ENCODE peak calls at places on chromosomes 7 and 10, in seven cellular contexts. S is activated CD4-positive, CD25-positive, alpha-beta regulatory T cell treated with anti-CD3 and anti-CD28 coated beads, Interleukin-2, amount 50 U/mL, for 16 hours; E is stimulated activated CD4-positive, alpha-beta T cell treated with anti-CD3 and anti-CD28 coated beads, Interleukin-15, amount 100 ng/mL, for 24 hours; U is fibroblast of the aortic adventitia; F is activated naive CD8-positive, alpha-beta T cell treated with anti-CD3 and anti-CD28 coated beads, Interleukin-2, amount 50 U/mL, for 24 hours; J is amniotic epithelial cell; A is brain pericyte. V is an unnamed sample.

GRCh38 chr7:149790146-149790548 is 16.8 kb upstream of the ZNF467 start:
- DNase-seq in F (peak; percentile 70), S (no peak), E (peak; percentile 63), A (no peak), J (no peak), U (no peak), V (peak; percentile 91)

GRCh38 chr10:8042032-8042863 is 12.2 kb upstream of the GATA3 start:
- DNase-seq in F (peak; percentile 7), A (no peak), S (no peak), E (no peak), U (no peak), J (no peak), V (no peak)

GRCh38 chr10:112421731-112422130 is 25.0 kb downstream of the ZDHHC6 start:
- DNase-seq in E (no peak), J (peak; percentile 61), S (no peak), F (no peak), U (no peak), A (no peak), V (no peak)

GRCh38 chr7:71637578-71637977 is 505.6 kb downstream of the GALNT17 start:
- DNase-seq in S (no peak), F (no peak), U (no peak), E (no peak), J (no peak), A (no peak), V (no peak)

GRCh38 chr10:69576334-69577011 is 3.3 kb upstream of the NEUROG3 start:
- DNase-seq in J (peak; percentile 3), U (no peak), S (no peak), F (no peak), A (no peak), E (no peak), V (no peak)

GRCh38 chr10:21529236-21529910 is 3.9 kb upstream of the SKIDA1 start:
- DNase-seq in E (no peak), S (no peak), A (no peak), U (no peak), F (no peak), J (no peak), V (no peak)

GRCh38 chr10:104259999-104260774 is 5.5 kb downstream of the GSTO1 start:
- DNase-seq in E (no peak), U (peak; percentile 18), F (no peak), J (peak; percentile 24), A (no peak), S (no peak), V (no peak)

GRCh38 chr10:19922236-19922963 is 106.2 kb downstream of the PLXDC2 start:
- DNase-seq in U (peak; percentile 89), J (peak; percentile 82), S (no peak), A (no peak), E (no peak), F (no peak), V (no peak)

GRCh38 chr7:142194201-142194600 is 63.7 kb downstream of the PRSS58 start:
- DNase-seq in J (no peak), E (no peak), F (no peak), A (no peak), U (no peak), S (no peak), V (no peak)

GRCh38 chr10:57972783-57973182 is 294.9 kb downstream of the IPMK start:
- DNase-seq in A (no peak), U (no peak), F (no peak), E (no peak), J (no peak), S (no peak), V (no peak)

GRCh38 chr7:93036807-93037206 is 81.0 kb downstream of the SAMD9 start:
- DNase-seq in U (no peak), A (no peak), J (no peak), F (no peak), S (no peak), E (peak; percentile 56), V (no peak)

GRCh38 chr10:69742928-69743602 is 58.6 kb upstream of the COL13A1 start:
- DNase-seq in E (peak; percentile 53), S (no peak), A (no peak), F (peak; percentile 39), J (peak; percentile 26), U (peak; percentile 32), V (peak; percentile 42)

GRCh38 chr7:120363414-120363813 is 90.4 kb downstream of the KCND2 start:
- DNase-seq in A (no peak), F (no peak), U (no peak), E (no peak), J (no peak), S (no peak), V (no peak)

GRCh38 chr10:73915206-73915851 is 4.4 kb downstream of the PLAU start:
- DNase-seq in J (no peak), U (no peak), F (no peak), S (no peak), A (no peak), E (no peak), V (no peak)

GRCh38 chr7:140448781-140449180 is 30.5 kb downstream of the MKRN1 start:
- DNase-seq in S (no peak), J (no peak), A (no peak), U (no peak), E (no peak), F (no peak), V (no peak)

GRCh38 chr7:137296551-137296950 is 47.0 kb downstream of the PTN start:
- DNase-seq in E (no peak), S (no peak), A (no peak), F (no peak), J (no peak), U (no peak), V (no peak)

GRCh38 chr10:43394868-43395267 is 14.1 kb downstream of the HNRNPF start:
- DNase-seq in A (no peak), F (no peak), J (no peak), S (no peak), E (no peak), U (no peak), V (peak; percentile 23)

V was measured in K562.